ENCODE peak calls at places on chromosome 20, in seven cellular contexts. One of them, this sample, is unnamed.

GRCh38 chr20:44646023-44646640 is 5.4 kb downstream of the ADA start:
- DNase-seq in ovary: no peak
- DNase-seq in psoas muscle: no peak
- DNase-seq in astrocyte of the spinal cord: peak
- DNase-seq in endodermal cell: peak
- DNase-seq in pancreas: no peak
- DNase-seq in stomach: no peak
- DNase-seq in this sample: peak

GRCh38 chr20:53723621-53724020 is 130.0 kb upstream of the ZNF217 start:
- DNase-seq in astrocyte of the spinal cord: no peak
- DNase-seq in psoas muscle: no peak
- DNase-seq in stomach: no peak
- DNase-seq in pancreas: no peak
- DNase-seq in ovary: no peak
- DNase-seq in endodermal cell: no peak
- DNase-seq in this sample: no peak

GRCh38 chr20:43975096-43975768 is 60.6 kb downstream of the TOX2 start:
- DNase-seq in ovary: no peak
- DNase-seq in endodermal cell: no peak
- DNase-seq in stomach: no peak
- DNase-seq in astrocyte of the spinal cord: peak
- DNase-seq in pancreas: no peak
- DNase-seq in psoas muscle: no peak
- DNase-seq in this sample: peak

GRCh38 chr20:36646678-36647077 is 682 bp upstream of the SLA2 start:
- DNase-seq in endodermal cell: no peak
- DNase-seq in pancreas: no peak
- DNase-seq in stomach: no peak
- DNase-seq in ovary: no peak
- DNase-seq in astrocyte of the spinal cord: no peak
- DNase-seq in psoas muscle: no peak
- DNase-seq in this sample: no peak

GRCh38 chr20:31822421-31823330 is 3.5 kb downstream of the MYLK2 start:
- DNase-seq in astrocyte of the spinal cord: peak
- DNase-seq in psoas muscle: peak
- DNase-seq in stomach: peak
- DNase-seq in pancreas: peak
- DNase-seq in ovary: peak
- DNase-seq in endodermal cell: peak
- DNase-seq in this sample: peak

GRCh38 chr20:49843770-49844169 is 31.1 kb downstream of the SLC9A8 start:
- DNase-seq in stomach: no peak
- DNase-seq in endodermal cell: no peak
- DNase-seq in pancreas: no peak
- DNase-seq in psoas muscle: no peak
- DNase-seq in astrocyte of the spinal cord: no peak
- DNase-seq in ovary: no peak
- DNase-seq in this sample: no peak

GRCh38 chr20:62136283-62137091 is 6.7 kb downstream of the PSMA7 start:
- DNase-seq in ovary: peak
- DNase-seq in endodermal cell: peak
- DNase-seq in psoas muscle: peak
- DNase-seq in stomach: peak
- DNase-seq in pancreas: no peak
- DNase-seq in astrocyte of the spinal cord: peak
- DNase-seq in this sample: peak

GRCh38 chr20:14582855-14583254 is 245.4 kb upstream of the FLRT3 start:
- DNase-seq in endodermal cell: no peak
- DNase-seq in pancreas: no peak
- DNase-seq in stomach: no peak
- DNase-seq in astrocyte of the spinal cord: no peak
- DNase-seq in psoas muscle: no peak
- DNase-seq in ovary: no peak
- DNase-seq in this sample: no peak

GRCh38 chr20:34364013-34364382 is 925 bp downstream of the ITCH start:
- DNase-seq in endodermal cell: no peak
- DNase-seq in pancreas: no peak
- DNase-seq in astrocyte of the spinal cord: peak
- DNase-seq in psoas muscle: no peak
- DNase-seq in ovary: no peak
- DNase-seq in stomach: no peak
- DNase-seq in this sample: peak

GRCh38 chr20:61299613-61300012 is 47.6 kb downstream of the CDH4 start:
- DNase-seq in ovary: no peak
- DNase-seq in stomach: no peak
- DNase-seq in astrocyte of the spinal cord: no peak
- DNase-seq in pancreas: no peak
- DNase-seq in endodermal cell: no peak
- DNase-seq in psoas muscle: no peak
- DNase-seq in this sample: no peak

DNA sequence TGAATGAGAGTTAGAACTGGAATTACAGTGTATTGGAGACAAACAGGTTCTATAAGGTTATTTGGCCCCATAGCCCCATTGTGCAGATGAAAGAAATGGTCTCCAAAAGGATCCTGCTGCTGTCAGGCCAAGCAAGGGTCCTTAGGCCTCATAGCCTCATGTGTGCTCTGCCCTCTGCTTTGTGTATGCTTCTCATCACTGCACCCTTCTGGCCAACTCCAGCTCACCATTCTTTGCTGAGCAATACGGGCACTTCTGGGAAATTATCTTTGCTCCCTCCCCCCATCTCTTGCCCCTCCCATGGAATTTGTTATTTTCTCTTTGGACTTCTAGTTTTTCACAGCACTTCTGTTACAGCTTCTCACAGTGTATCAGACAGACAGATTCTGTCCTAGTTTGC is 298.8 kb downstream of the FOXA2 start:
- DNase-seq in endodermal cell: no peak
- DNase-seq in pancreas: no peak
- DNase-seq in astrocyte of the spinal cord: no peak
- DNase-seq in psoas muscle: no peak
- DNase-seq in stomach: no peak
- DNase-seq in ovary: no peak
- DNase-seq in this sample: no peak
- TF ChIP-seq CTCF in endodermal cell: peak
- TF ChIP-seq CTCF in pancreas: no peak
- TF ChIP-seq CTCF in astrocyte of the spinal cord: no peak
- TF ChIP-seq CTCF in psoas muscle: no peak
- TF ChIP-seq CTCF in stomach: no peak
- TF ChIP-seq CTCF in ovary: no peak
- TF ChIP-seq CTCF in this sample: no peak

DNA sequence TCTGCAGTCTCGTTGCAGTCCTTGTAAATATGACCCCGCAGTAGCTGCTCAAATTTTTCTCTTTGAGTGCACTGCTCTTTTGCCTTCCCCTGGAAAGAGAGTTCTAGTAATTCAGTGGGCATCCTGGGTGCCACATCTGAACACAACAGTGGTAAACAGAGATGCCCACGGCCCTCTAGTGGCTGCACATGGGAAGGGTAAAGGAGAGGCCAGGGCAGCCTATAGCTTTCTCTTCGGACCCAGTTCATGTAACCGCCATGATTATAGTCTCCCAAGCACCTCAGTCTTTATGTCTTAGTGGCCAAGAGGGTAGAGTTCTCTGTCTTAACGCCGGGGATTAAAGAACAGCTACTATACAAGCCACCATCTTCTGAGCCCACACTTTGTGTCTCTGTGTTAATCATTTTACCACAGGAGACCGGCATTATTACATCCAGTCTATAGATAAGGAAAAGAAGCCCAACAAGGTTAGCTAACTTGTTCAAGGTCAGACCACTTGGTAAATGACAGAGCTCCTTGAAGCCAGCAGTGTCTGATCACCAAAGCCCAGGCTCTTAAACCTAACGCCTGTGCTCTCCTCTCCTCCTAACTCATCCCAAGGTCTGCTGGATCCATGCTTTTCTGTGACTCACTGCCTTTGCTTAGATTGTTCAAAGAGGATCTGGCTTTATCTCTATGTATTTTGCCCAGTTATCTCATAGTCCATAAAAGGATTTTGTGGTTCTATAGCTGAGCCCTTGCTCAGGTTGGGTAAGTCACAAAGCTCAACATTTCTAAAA is 81.8 kb downstream of the ISM1 start:
- DNase-seq in stomach: no peak
- DNase-seq in endodermal cell: peak
- DNase-seq in astrocyte of the spinal cord: peak
- DNase-seq in psoas muscle: no peak
- DNase-seq in ovary: no peak
- DNase-seq in pancreas: no peak
- DNase-seq in this sample: peak
- TF ChIP-seq CTCF in stomach: peak
- TF ChIP-seq CTCF in endodermal cell: peak
- TF ChIP-seq CTCF in astrocyte of the spinal cord: peak
- TF ChIP-seq CTCF in psoas muscle: peak
- TF ChIP-seq CTCF in ovary: no peak
- TF ChIP-seq CTCF in pancreas: peak
- TF ChIP-seq CTCF in this sample: peak

DNA sequence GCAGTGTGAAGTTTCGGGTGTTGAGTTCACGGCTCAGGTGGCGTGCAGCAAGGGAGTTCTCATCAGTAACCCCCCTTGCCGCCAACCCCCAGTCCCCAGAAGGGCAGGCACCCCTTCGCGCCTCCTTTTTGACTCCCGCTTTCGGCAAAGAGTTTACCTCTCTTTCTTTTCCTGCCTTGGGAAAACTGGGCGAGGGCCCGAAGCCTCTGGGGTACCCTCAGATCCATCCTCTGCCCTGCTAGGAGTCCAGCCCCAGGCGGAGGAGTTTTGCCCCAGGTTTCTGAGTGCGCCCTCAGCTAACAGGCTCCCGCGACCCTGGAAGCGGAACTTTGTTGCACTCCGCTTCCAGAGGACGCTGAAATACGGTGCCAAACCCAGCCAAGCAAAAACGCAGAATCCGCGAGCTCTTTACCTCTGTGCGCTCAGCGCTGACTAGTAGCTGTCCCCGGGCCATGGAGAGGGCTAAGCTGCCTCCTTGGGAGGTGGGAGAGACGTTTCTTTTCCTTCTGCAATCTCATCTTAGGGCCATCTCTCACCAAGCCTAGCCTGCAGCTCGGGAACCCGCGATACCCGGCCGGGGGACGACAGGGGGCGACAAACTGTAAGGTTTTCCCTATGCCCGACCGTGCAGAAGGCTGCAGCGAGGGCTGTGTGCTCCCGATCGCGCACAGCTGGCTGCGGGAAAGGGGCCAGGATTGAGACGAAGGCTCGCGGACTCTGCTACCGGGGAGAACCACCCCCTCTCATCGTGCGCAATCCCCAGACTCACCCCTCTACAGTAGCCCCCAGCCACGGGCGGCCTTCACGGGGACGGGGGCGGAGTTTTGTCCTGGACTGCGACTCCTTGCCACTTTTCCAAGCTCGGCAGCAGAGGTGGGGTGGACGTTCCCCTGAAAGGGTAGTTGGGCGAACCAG is 2.7 kb upstream of the PAX1 start:
- DNase-seq in ovary: peak
- DNase-seq in stomach: no peak
- DNase-seq in endodermal cell: peak
- DNase-seq in astrocyte of the spinal cord: peak
- DNase-seq in psoas muscle: peak
- DNase-seq in pancreas: peak
- DNase-seq in this sample: peak
- TF ChIP-seq CTCF in ovary: no peak
- TF ChIP-seq CTCF in stomach: peak
- TF ChIP-seq CTCF in endodermal cell: peak
- TF ChIP-seq CTCF in astrocyte of the spinal cord: peak
- TF ChIP-seq CTCF in psoas muscle: peak
- TF ChIP-seq CTCF in pancreas: peak
- TF ChIP-seq CTCF in this sample: peak

GRCh38 chr20:64049887-64050260 is 435 bp upstream of the SOX18 start:
- DNase-seq in ovary: no peak
- DNase-seq in pancreas: no peak
- DNase-seq in astrocyte of the spinal cord: no peak
- DNase-seq in stomach: no peak
- DNase-seq in psoas muscle: no peak
- DNase-seq in endodermal cell: no peak
- DNase-seq in this sample: no peak
- TF ChIP-seq CTCF in ovary: no peak
- TF ChIP-seq CTCF in pancreas: no peak
- TF ChIP-seq CTCF in astrocyte of the spinal cord: no peak
- TF ChIP-seq CTCF in stomach: no peak
- TF ChIP-seq CTCF in psoas muscle: no peak
- TF ChIP-seq CTCF in endodermal cell: no peak
- TF ChIP-seq CTCF in this sample: no peak

This sample was measured in brain microvascular endothelial cell.